ENCODE peak calls at places on chromosome 16, in five cellular contexts. Z is GM23338, I is heart left ventricle, U is astrocyte of the spinal cord, M is HFFc6. D is an unnamed sample.

GRCh38 chr16:14194706-14195105 is 123.6 kb downstream of the MRTFB start:
- DNase-seq in Z (no peak), M (no peak), U (no peak), I (no peak), D (no peak)

GRCh38 chr16:83797013-83797412 is 10.8 kb upstream of the HSBP1 start:
- DNase-seq in I (no peak), M (no peak), U (no peak), Z (no peak), D (no peak)

GRCh38 chr16:12951392-12951791 is 50.0 kb downstream of the SHISA9 start:
- DNase-seq in U (no peak), Z (peak; percentile 38), M (no peak), I (no peak), D (no peak)

GRCh38 chr16:31094088-31094423 is 541 bp downstream of the VKORC1 start:
- DNase-seq in Z (peak; percentile 62), M (no peak), U (peak; percentile 19), I (no peak), D (no peak)

GRCh38 chr16:11985250-11985649 is 8.7 kb downstream of the SNX29 start:
- DNase-seq in U (no peak), M (no peak), Z (no peak), I (no peak), D (no peak)

GRCh38 chr16:57167951-57168350 is 17.9 kb downstream of the PSME3IP1 start:
- DNase-seq in M (peak; percentile 71), I (no peak), Z (peak; percentile 63), U (peak; percentile 83), D (peak; percentile 63)

GRCh38 chr16:54459509-54460235 is 173.1 kb upstream of the IRX3 start:
- DNase-seq in Z (no peak), U (peak; percentile 37), M (peak; percentile 39), I (no peak), D (no peak)

GRCh38 chr16:79229371-79229770 is 371.2 kb downstream of the MAF start:
- DNase-seq in Z (no peak), M (no peak), I (no peak), U (no peak), D (no peak)

GRCh38 chr16:78122774-78123315 is 23.4 kb downstream of the WWOX start:
- DNase-seq in U (peak; percentile 76), M (peak; percentile 60), Z (peak; percentile 67), I (no peak), D (peak; percentile 75)

GRCh38 chr16:76345093-76345735 is 68.0 kb downstream of the CNTNAP4 start:
- DNase-seq in Z (no peak), I (peak; percentile 33), M (no peak), U (peak; percentile 12), D (peak; percentile 75)

GRCh38 chr16:68085259-68086071 is at the start of gene NFATC3:
- DNase-seq in U (peak; percentile 98), Z (peak; percentile 35), M (peak; percentile 96), I (peak; percentile 99), D (peak; percentile 94)
- TF ChIP-seq CTCF in U (no peak), Z (no peak), M (no peak), I (peak; percentile 29), D (no peak)

GRCh38 chr16:1592446-1592845 is 19.4 kb downstream of the IFT140 start:
- DNase-seq in Z (no peak), I (no peak), U (no peak), M (no peak), D (no peak)
- TF ChIP-seq CTCF in Z (no peak), I (no peak), U (no peak), M (no peak), D (no peak)

GRCh38 chr16:66539628-66540469 is 10.1 kb downstream of the TK2 start:
- DNase-seq in Z (no peak), U (peak; percentile 61), M (no peak), I (no peak), D (no peak)
- TF ChIP-seq CTCF in Z (no peak), U (no peak), M (no peak), I (no peak), D (no peak)

GRCh38 chr16:21946889-21947635 is 6.1 kb upstream of the UQCRC2 start:
- DNase-seq in M (no peak), U (no peak), Z (no peak), I (no peak), D (no peak)
- TF ChIP-seq CTCF in M (no peak), U (no peak), Z (no peak), I (no peak), D (no peak)

GRCh38 chr16:15682105-15682570 is 32.1 kb downstream of the NDE1 start:
- DNase-seq in Z (peak; percentile 78), I (no peak), M (peak; percentile 83), U (peak; percentile 79), D (peak; percentile 82)
- TF ChIP-seq CTCF in Z (peak; percentile 65), I (peak; percentile 35), M (peak; percentile 77), U (peak; percentile 69), D (peak; percentile 44)

DNA sequence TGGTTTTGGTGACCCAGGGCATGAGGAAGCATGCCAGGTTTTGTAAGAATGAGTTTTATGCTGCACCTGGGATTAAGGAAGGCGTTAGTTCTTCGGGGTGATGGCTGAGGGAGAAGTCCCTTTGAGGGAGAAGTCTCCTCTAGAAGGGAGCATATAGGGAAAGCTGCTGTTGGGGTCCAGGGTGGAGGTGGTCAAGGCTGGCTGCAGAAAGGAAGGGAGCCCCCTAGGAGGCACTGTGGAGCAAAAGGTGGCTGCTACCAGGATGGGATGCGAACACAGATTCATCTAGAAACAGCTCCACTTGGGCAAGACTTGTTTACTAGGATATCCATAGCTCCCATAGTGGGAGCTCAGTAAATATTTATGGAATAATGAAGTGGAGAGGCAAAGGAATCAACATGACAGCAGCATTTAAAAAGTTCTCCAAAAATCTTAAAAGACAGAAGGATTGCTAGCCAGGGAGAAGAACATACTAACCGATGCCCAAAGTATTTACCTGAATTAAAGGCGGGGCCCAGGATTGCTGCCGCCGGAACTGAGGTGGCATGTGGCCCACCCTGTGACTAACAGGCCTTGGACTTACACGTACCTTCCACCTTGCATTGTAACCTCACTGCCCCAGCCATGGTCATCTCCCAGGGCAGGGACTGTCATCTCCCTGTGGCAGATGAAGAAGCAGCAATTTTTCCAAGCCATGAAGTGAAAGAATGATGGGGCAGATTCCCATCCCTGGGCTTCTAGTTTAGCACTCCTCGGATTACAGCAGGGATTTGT is 7.1 kb upstream of the LPCAT2 start:
- DNase-seq in M (no peak), U (no peak), I (no peak), Z (peak; percentile 55), D (no peak)
- TF ChIP-seq CTCF in M (peak; percentile 70), U (peak; percentile 45), I (peak; percentile 25), Z (peak; percentile 59), D (peak; percentile 19)

DNA sequence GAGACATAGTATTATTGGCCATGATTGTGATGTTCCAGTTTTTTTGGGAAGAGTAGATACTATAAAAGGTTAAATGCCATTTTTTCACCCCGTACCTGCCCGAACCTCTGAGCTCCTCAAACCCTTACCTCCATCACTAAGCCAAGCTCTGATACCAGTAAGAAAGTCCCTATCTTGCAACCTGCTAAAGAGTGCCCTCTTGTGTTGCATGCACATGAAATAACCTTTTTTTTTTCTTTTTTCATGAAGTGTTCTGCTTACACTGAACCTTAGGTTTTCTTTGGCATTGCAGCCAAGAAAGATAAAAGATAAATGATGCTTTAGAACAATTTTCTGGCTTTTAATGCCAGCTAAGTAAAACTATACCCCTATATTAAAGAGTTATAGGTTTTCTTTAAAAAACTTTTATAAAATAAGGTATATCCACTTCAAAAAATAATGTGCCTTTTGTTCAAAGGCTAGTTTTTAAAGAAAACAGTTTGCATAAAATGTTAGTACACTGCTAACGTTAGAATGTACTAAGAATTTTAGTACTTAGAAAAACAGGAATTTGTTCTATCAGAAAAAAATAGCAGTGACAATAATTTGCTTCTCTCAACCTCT is 295.3 kb upstream of the PMFBP1 start:
- DNase-seq in Z (peak; percentile 81), U (peak; percentile 66), M (peak; percentile 46), I (no peak), D (peak; percentile 61)
- TF ChIP-seq CTCF in Z (peak; percentile 73), U (peak; percentile 73), M (peak; percentile 86), I (peak; percentile 33), D (peak; percentile 73)

GRCh38 chr16:3789375-3790067 is 72.2 kb upstream of the TRAP1 start:
- DNase-seq in I (no peak), U (no peak), Z (no peak), M (no peak), D (no peak)

GRCh38 chr16:3797473-3797872 is 80.1 kb upstream of the TRAP1 start:
- DNase-seq in I (no peak), Z (no peak), M (no peak), U (no peak), D (no peak)

GRCh38 chr16:3792472-3793012 is 75.2 kb upstream of the TRAP1 start:
- DNase-seq in M (no peak), Z (no peak), U (no peak), I (no peak), D (no peak)

GRCh38 chr16:3791701-3792100 is 74.4 kb upstream of the TRAP1 start:
- DNase-seq in U (no peak), M (no peak), Z (no peak), I (no peak), D (no peak)

GRCh38 chr16:3793161-3793576 is 75.8 kb upstream of the TRAP1 start:
- DNase-seq in M (no peak), I (peak; percentile 57), Z (peak; percentile 35), U (peak; percentile 41), D (no peak)
- TF ChIP-seq CTCF in M (no peak), I (peak; percentile 51), Z (no peak), U (no peak), D (no peak)

DNA sequence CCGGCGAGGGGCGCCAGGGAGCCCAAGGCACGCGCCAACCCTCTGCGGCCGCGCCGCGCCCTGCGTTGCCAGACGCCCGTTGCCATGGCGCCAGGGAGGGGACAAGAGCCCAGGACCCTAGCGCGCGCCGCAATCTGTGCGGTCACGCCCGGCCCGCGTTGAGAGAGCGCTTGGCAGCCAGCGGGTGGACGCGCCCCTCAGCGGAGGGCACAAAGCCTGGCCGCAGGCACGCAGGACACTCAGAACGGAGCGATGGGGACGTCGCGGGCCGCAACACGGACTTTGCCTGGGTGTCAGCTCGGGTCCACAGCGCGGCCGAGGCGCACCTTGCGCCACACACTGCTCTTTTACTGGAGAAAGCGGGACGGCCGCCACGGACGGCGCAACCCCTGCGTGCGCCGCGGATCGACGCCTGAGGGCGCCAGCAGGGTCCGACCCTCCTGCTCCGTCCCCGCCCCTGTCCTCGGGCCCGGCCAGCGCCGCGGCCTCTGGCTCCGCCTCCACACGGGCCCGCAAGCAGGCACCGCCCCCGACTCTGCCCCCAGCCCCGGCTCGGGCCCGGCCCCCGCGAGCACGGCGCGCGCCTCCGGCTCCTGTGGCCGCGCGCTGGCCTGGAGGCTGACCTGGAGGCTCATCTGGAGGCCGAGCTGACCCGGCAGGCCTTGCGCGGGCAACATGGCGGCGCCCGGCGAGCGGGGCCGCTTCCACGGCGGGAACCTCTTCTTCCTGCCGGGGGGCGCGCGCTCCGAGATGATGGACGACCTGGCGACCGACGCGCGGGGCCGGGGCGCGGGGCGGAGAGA is at the start of gene GFER:
- DNase-seq in U (peak; percentile 91), I (peak; percentile 93), Z (peak; percentile 98), M (peak; percentile 86), D (peak; percentile 82)
- TF ChIP-seq CTCF in U (peak; percentile 45), I (peak; percentile 73), Z (peak; percentile 32), M (peak; percentile 58), D (no peak)